ENCODE peak calls at places on chromosomes 2 and 18, in eight cellular contexts. H is RWPE1; A is MV-4-11; T is NB4; O is stimulated activated CD4-positive, alpha-beta T cell treated with anti-CD3 and anti-CD28 coated beads, Interleukin-2, amount 100 ng/mL, for 48 hours; Q is T follicular helper cell; P is anterior cingulate cortex; J is C1 segment of cervical spinal cord. X is an unnamed sample.

GRCh38 chr2:171432206-171432968 is 1.4 kb downstream of the METTL8 start:
- DNase-seq in H (no peak), Q (no peak), J (no peak), O (no peak), T (peak; percentile 44), A (no peak), P (no peak), X (peak; percentile 55)

GRCh38 chr2:2321250-2321545 is 9.9 kb downstream of the MYT1L start:
- DNase-seq in J (no peak), Q (no peak), A (no peak), T (no peak), H (no peak), O (no peak), P (no peak), X (no peak)

GRCh38 chr2:216526939-216527338 is 28.3 kb downstream of the RPL37A start:
- DNase-seq in A (no peak), T (no peak), J (no peak), H (no peak), Q (no peak), P (no peak), O (no peak), X (no peak)

GRCh38 chr18:63520053-63520452 is 22.1 kb upstream of the SERPINB12 start:
- DNase-seq in Q (no peak), P (no peak), T (no peak), H (no peak), A (no peak), O (no peak), J (no peak), X (no peak)

GRCh38 chr2:221484761-221485499 is 87.2 kb downstream of the EPHA4 start:
- DNase-seq in O (no peak), J (no peak), Q (no peak), P (no peak), H (no peak), T (no peak), A (no peak), X (no peak)

GRCh38 chr2:236628256-236628961 is 58.8 kb downstream of the ACKR3 start:
- DNase-seq in O (no peak), A (no peak), H (no peak), Q (no peak), J (no peak), P (no peak), T (no peak), X (no peak)

GRCh38 chr2:48711343-48711742 is 44.2 kb downstream of the LHCGR start:
- DNase-seq in T (no peak), Q (no peak), O (no peak), P (no peak), A (no peak), J (no peak), H (no peak), X (no peak)

GRCh38 chr2:17541514-17541950 is 1.0 kb downstream of the VSNL1 start:
- DNase-seq in H (no peak), Q (no peak), A (no peak), P (no peak), O (no peak), J (no peak), T (no peak), X (no peak)

GRCh38 chr2:160868891-160869290 is 291.3 kb upstream of the TANK start:
- DNase-seq in O (no peak), T (no peak), J (no peak), P (no peak), A (no peak), Q (no peak), H (no peak), X (no peak)

GRCh38 chr2:174633621-174633927 is 36.0 kb upstream of the WIPF1 start:
- DNase-seq in P (no peak), T (peak; percentile 50), H (no peak), O (no peak), J (no peak), Q (no peak), A (peak; percentile 42), X (no peak)

GRCh38 chr18:44887227-44887631 is 206.5 kb downstream of the SETBP1 start:
- DNase-seq in J (no peak), P (no peak), O (peak; percentile 38), T (peak; percentile 6), Q (no peak), H (peak; percentile 36), A (peak; percentile 37), X (no peak)

GRCh38 chr18:79272916-79273315 is 122.8 kb upstream of the NFATC1 start:
- DNase-seq in Q (no peak), O (no peak), A (no peak), J (no peak), H (no peak), P (no peak), T (no peak), X (no peak)

GRCh38 chr2:217834744-217835513 is 167.9 kb downstream of the TNS1 start:
- DNase-seq in O (no peak), J (no peak), T (no peak), P (no peak), Q (no peak), H (no peak), A (no peak), X (no peak)

GRCh38 chr18:59700535-59700967 is 3.3 kb upstream of the CCBE1 start:
- DNase-seq in P (no peak), Q (no peak), H (no peak), O (no peak), T (no peak), J (no peak), A (no peak), X (no peak)

GRCh38 chr2:172083725-172084483 is 1.4 kb upstream of the DLX1 start:
- DNase-seq in P (no peak), T (peak; percentile 74), J (no peak), O (no peak), A (peak; percentile 65), Q (no peak), H (no peak), X (no peak)

GRCh38 chr18:48149020-48149685 is 218.7 kb upstream of the SMAD2 start:
- DNase-seq in H (no peak), P (no peak), A (no peak), T (no peak), O (no peak), J (no peak), Q (no peak), X (no peak)

GRCh38 chr2:156841321-156841720 is 405.1 kb downstream of the GPD2 start:
- DNase-seq in T (no peak), A (no peak), Q (no peak), J (no peak), P (no peak), O (no peak), H (no peak), X (no peak)

GRCh38 chr2:73292906-73293533 is 328 bp downstream of the EGR4 start:
- DNase-seq in J (no peak), T (no peak), Q (no peak), P (no peak), O (no peak), H (no peak), A (no peak), X (no peak)

GRCh38 chr2:79723830-79724229 is 211.0 kb downstream of the CTNNA2 start:
- DNase-seq in T (no peak), Q (no peak), P (no peak), A (no peak), H (peak; percentile 5), O (no peak), J (no peak), X (no peak)

GRCh38 chr18:53567935-53568574 is 656.4 kb downstream of the MBD2 start:
- DNase-seq in O (no peak), P (no peak), T (peak; percentile 38), J (no peak), Q (no peak), H (peak; percentile 4), A (peak; percentile 2), X (peak; percentile 41)

GRCh38 chr2:128695646-128696240 is 377.1 kb upstream of the HS6ST1 start:
- DNase-seq in P (no peak), H (no peak), O (no peak), T (no peak), Q (no peak), A (no peak), J (no peak), X (no peak)

GRCh38 chr2:156434461-156435291 is 1.5 kb upstream of the GPD2 start:
- DNase-seq in T (no peak), O (no peak), A (no peak), Q (no peak), H (no peak), J (no peak), P (no peak), X (no peak)

GRCh38 chr2:23532311-23533013 is 147.5 kb downstream of the KLHL29 start:
- DNase-seq in H (no peak), P (no peak), O (no peak), T (no peak), A (peak; percentile 29), Q (peak; percentile 21), J (no peak), X (peak; percentile 75)

GRCh38 chr2:32485399-32485798 is 128.6 kb downstream of the BIRC6 start:
- DNase-seq in T (no peak), O (no peak), H (no peak), J (no peak), P (no peak), A (no peak), Q (no peak), X (no peak)

GRCh38 chr2:238947920-238948710 is 100.2 kb downstream of the TWIST2 start:
- DNase-seq in Q (no peak), O (no peak), H (peak; percentile 88), P (no peak), J (no peak), A (peak; percentile 98), T (peak; percentile 75), X (no peak)

GRCh38 chr2:195902857-195903256 is 165.8 kb downstream of the DNAH7 start:
- DNase-seq in Q (no peak), O (no peak), A (no peak), H (peak; percentile 41), P (no peak), J (no peak), T (no peak), X (no peak)

GRCh38 chr2:187319441-187320108 is 128.5 kb downstream of the CALCRL start:
- DNase-seq in O (no peak), H (peak; percentile 8), J (no peak), Q (no peak), T (no peak), A (peak; percentile 1), P (no peak), X (no peak)

GRCh38 chr18:79397288-79397829 is 1.6 kb downstream of the NFATC1 start:
- DNase-seq in T (no peak), Q (no peak), H (no peak), O (no peak), J (no peak), P (no peak), A (no peak), X (no peak)

GRCh38 chr2:84065857-84066256 is 393.2 kb downstream of the SUCLG1 start:
- DNase-seq in T (no peak), O (no peak), Q (no peak), H (no peak), P (no peak), A (no peak), J (no peak), X (no peak)

GRCh38 chr18:3360211-3360610 is 89.8 kb upstream of the TGIF1 start:
- DNase-seq in O (no peak), A (no peak), T (no peak), Q (no peak), J (peak; percentile 33), H (no peak), P (no peak), X (no peak)

GRCh38 chr2:17753803-17754663 is at the start of the genes GEN1 and SMC6:
- DNase-seq in Q (peak; percentile 82), A (peak; percentile 88), O (peak; percentile 85), J (peak; percentile 100), H (peak; percentile 96), P (peak; percentile 78), T (peak; percentile 97), X (peak; percentile 88)